ENCODE peak calls at places on chromosomes 12 and 14, in four cellular contexts. I is upper lobe of left lung; S is CD8-positive, alpha-beta memory T cell; Y is right lobe of liver. V is an unnamed sample.

GRCh38 chr14:25006961-25007795 is 42.8 kb downstream of the STXBP6 start:
- DNase-seq in I (no peak), S (no peak), Y (no peak), V (no peak)

GRCh38 chr14:50542941-50543418 is 10.6 kb upstream of the MAP4K5 start:
- DNase-seq in I (no peak), S (peak), Y (no peak), V (peak)

GRCh38 chr14:75977544-75977943 is 4.3 kb downstream of the TGFB3 start:
- DNase-seq in I (no peak), S (no peak), Y (no peak), V (no peak)

GRCh38 chr14:99945732-99946651 is 119.2 kb upstream of the EVL start:
- DNase-seq in I (no peak), S (peak), Y (peak), V (no peak)

GRCh38 chr12:24679135-24679534 is 269.8 kb downstream of the BCAT1 start:
- DNase-seq in I (no peak), S (no peak), Y (no peak), V (no peak)

GRCh38 chr12:132386926-132387497 is 57.6 kb upstream of the GALNT9 start:
- DNase-seq in I (peak), S (no peak), Y (no peak), V (peak)

GRCh38 chr12:42483534-42483857 is 106.0 kb downstream of the PRICKLE1 start:
- DNase-seq in I (peak), S (peak), Y (no peak), V (peak)

GRCh38 chr14:80434574-80435321 is 223.4 kb upstream of the DIO2 start:
- DNase-seq in I (no peak), S (no peak), Y (peak), V (no peak)

GRCh38 chr14:75282166-75282547 is 3.5 kb downstream of the FOS start:
- DNase-seq in I (no peak), S (no peak), Y (no peak), V (no peak)

GRCh38 chr12:92030618-92031017 is 115.0 kb downstream of the BTG1 start:
- DNase-seq in I (no peak), S (peak), Y (no peak), V (no peak)

GRCh38 chr12:108305520-108305919 is 33.6 kb downstream of the CMKLR1 start:
- DNase-seq in I (no peak), S (no peak), Y (no peak), V (peak)

GRCh38 chr12:56751712-56752598 is at the start of gene PRIM1:
- DNase-seq in I (peak), S (peak), Y (peak), V (peak)

GRCh38 chr14:23360496-23360895 is 4.5 kb downstream of the EFS start:
- DNase-seq in I (no peak), S (no peak), Y (no peak), V (no peak)

GRCh38 chr12:102468261-102468940 is 12.0 kb downstream of the IGF1 start:
- DNase-seq in I (no peak), S (no peak), Y (no peak), V (no peak)

GRCh38 chr12:111411187-111411764 is 5.6 kb downstream of the SH2B3 start:
- DNase-seq in I (no peak), S (no peak), Y (no peak), V (no peak)

GRCh38 chr14:91892918-91893527 is 25.7 kb upstream of the TC2N start:
- DNase-seq in I (no peak), S (no peak), Y (no peak), V (no peak)

GRCh38 chr14:95469134-95469481 is 47.3 kb downstream of the SYNE3 start:
- DNase-seq in I (no peak), S (no peak), Y (peak), V (no peak)

GRCh38 chr14:104967414-104968152 is 10.6 kb downstream of the AHNAK2 start:
- DNase-seq in I (peak), S (no peak), Y (peak), V (peak)

GRCh38 chr12:107684990-107685359 is 624 bp upstream of the PWP1 start:
- DNase-seq in I (no peak), S (no peak), Y (no peak), V (no peak)

GRCh38 chr12:15584366-15585041 is 204.7 kb downstream of the EPS8 start:
- DNase-seq in I (no peak), S (no peak), Y (no peak), V (no peak)

GRCh38 chr14:47549886-47550285 is 125.5 kb downstream of the MDGA2 start:
- DNase-seq in I (no peak), S (no peak), Y (no peak), V (no peak)

GRCh38 chr12:15209782-15210181 is 11.4 kb downstream of the RERG start:
- DNase-seq in I (no peak), S (no peak), Y (no peak), V (no peak)

GRCh38 chr14:23537351-23538048 is 14.1 kb downstream of the ZFHX2 start:
- DNase-seq in I (no peak), S (no peak), Y (no peak), V (no peak)

GRCh38 chr12:124171231-124171985 is 123.5 kb upstream of the RFLNA start:
- DNase-seq in I (no peak), S (no peak), Y (no peak), V (no peak)

GRCh38 chr12:115407723-115408122 is 723.7 kb upstream of the TBX3 start:
- DNase-seq in I (no peak), S (no peak), Y (no peak), V (no peak)

GRCh38 chr12:104763163-104763805 is 194.8 kb downstream of the SLC41A2 start:
- DNase-seq in I (no peak), S (no peak), Y (no peak), V (no peak)

GRCh38 chr14:29220077-29220476 is 453.5 kb downstream of the FOXG1 start:
- DNase-seq in I (no peak), S (no peak), Y (no peak), V (no peak)

GRCh38 chr12:120161852-120162251 is 32.7 kb downstream of the GCN1 start:
- DNase-seq in I (no peak), S (no peak), Y (no peak), V (no peak)

GRCh38 chr14:65377576-65377975 is 35.0 kb upstream of the FUT8 start:
- DNase-seq in I (no peak), S (no peak), Y (no peak), V (no peak)

GRCh38 chr14:65373011-65373670 is 39.4 kb upstream of the FUT8 start:
- DNase-seq in I (no peak), S (no peak), Y (no peak), V (no peak)

GRCh38 chr14:65370890-65371289 is 41.6 kb upstream of the FUT8 start:
- DNase-seq in I (no peak), S (no peak), Y (no peak), V (no peak)

GRCh38 chr14:65371784-65372183 is 40.7 kb upstream of the FUT8 start:
- DNase-seq in I (no peak), S (no peak), Y (no peak), V (no peak)

GRCh38 chr14:65373671-65374039 is 38.9 kb upstream of the FUT8 start:
- DNase-seq in I (no peak), S (no peak), Y (no peak), V (no peak)
- H3K4me3 ChIP-seq in I (no peak), S (no peak), Y (no peak), V (no peak)

GRCh38 chr14:68143341-68143807 is 323.8 kb downstream of the RAD51B start:
- DNase-seq in I (no peak), S (no peak), Y (no peak), V (peak)
- H3K4me3 ChIP-seq in I (no peak), S (no peak), Y (no peak), V (no peak)

DNA sequence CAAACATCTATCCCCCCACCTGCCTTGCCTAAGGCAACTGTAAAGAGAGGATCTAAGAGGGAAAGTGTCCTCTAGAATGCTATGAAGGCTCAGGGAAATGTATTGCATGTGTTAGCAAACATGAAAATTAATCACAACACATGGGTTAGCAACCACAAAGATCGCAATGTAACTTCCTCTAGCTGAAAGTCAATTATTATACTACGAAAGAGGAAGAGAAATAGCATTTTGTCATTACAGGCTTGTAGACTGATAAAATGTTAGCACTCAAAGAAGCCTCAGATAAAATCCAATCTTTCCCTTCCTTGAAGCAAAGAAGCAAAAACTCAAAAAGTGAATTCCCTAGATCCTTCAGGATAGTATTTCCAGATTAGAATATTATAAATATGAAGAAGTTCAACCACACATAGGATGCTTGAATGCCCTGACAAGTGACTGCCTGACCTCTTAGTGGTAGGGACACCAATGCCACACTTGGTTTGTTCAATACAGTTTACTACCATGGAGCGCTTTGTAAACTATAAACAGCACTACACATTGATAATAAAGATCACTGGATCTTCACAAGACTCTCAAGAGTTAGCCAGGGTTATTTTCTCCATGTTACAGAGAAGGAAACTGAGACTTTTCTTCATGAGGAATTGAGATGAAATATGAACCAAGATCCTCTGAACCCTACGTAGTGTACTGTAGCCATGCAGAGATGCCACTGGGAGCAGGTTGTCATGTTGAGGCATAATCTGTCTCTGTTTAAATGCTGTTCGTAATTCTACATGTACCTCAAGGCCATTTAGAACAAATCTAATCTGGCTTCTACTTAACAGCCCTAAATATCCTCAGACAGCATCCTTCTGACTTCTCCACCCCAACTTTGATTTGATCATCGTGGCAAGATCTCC is 100.7 kb downstream of the ITPR2 start:
- DNase-seq in I (no peak), S (no peak), Y (no peak), V (no peak)
- H3K4me3 ChIP-seq in I (no peak), S (no peak), Y (no peak), V (no peak)

GRCh38 chr14:69339426-69339825 is 58.7 kb downstream of the ERH start:
- DNase-seq in I (no peak), S (no peak), Y (peak), V (no peak)

GRCh38 chr14:69333791-69334337 is 64.2 kb downstream of the ERH start:
- DNase-seq in I (no peak), S (no peak), Y (peak), V (no peak)

GRCh38 chr14:69334576-69334975 is 63.5 kb downstream of the ERH start:
- DNase-seq in I (no peak), S (no peak), Y (peak), V (no peak)

GRCh38 chr14:69335421-69335820 is 62.7 kb downstream of the ERH start:
- DNase-seq in I (no peak), S (no peak), Y (no peak), V (no peak)

DNA sequence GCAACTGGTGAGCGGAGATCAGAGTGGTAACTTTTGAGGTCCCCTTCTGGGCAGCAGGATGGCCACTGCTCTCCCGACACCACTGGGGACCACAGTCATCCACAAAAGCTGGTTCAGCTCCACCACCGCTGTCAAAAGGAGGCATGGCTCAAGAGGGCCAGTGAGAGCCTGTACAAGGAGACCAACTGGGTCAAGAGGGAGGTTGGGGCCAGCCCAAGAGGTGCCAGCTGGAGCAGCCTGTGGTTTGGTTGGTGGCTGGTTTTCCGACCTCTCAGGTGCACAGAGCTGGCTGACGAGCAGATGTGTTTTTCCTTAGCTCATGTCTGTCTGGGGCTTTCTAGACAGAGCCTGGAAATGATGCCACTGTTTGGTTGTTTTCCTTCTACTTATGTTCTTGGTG is 60.1 kb downstream of the ERH start:
- DNase-seq in I (no peak), S (no peak), Y (no peak), V (no peak)
- H3K4me3 ChIP-seq in I (no peak), S (no peak), Y (no peak), V (no peak)

DNA sequence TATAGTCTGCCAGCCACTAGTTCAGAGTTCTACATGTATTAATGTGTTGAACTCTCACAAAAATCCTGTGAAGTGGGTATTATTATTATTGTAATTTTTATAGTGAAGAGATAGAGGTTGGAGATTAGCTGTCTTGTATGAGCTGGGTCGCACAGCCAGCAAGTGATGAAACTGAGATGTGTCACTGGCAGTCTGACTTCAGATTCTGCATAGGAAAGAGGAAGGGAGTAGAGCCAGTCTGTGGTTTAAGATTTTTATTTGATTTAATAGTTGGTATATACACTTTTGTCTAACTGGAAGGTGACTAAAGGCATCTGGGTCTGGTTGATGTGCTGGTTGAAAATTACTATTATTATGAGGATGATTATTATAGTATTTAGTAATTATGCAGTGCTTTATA is 5.8 kb upstream of the FRS2 start:
- DNase-seq in I (no peak), S (no peak), Y (no peak), V (no peak)
- H3K4me3 ChIP-seq in I (no peak), S (no peak), Y (no peak), V (no peak)

GRCh38 chr12:43758728-43759563 is at the start of the genes IRAK4 and PUS7L:
- DNase-seq in I (peak), S (peak), Y (peak), V (peak)

GRCh38 chr12:43758247-43758727 is 303 bp downstream of the PUS7L start:
- DNase-seq in I (no peak), S (no peak), Y (no peak), V (peak)

GRCh38 chr12:43750814-43751213 is 7.8 kb downstream of the PUS7L start:
- DNase-seq in I (no peak), S (no peak), Y (no peak), V (no peak)

GRCh38 chr12:43749016-43749415 is 9.6 kb downstream of the PUS7L start:
- DNase-seq in I (no peak), S (no peak), Y (no peak), V (no peak)

GRCh38 chr12:43754015-43754414 is 4.6 kb downstream of the PUS7L start:
- DNase-seq in I (no peak), S (no peak), Y (no peak), V (no peak)
- H3K4me3 ChIP-seq in I (no peak), S (no peak), Y (no peak), V (no peak)

GRCh38 chr14:51616256-51616655 is 35.5 kb upstream of the FRMD6 start:
- DNase-seq in I (no peak), S (no peak), Y (no peak), V (no peak)
- H3K4me3 ChIP-seq in I (no peak), S (no peak), Y (no peak), V (no peak)